ENCODE peak calls at places on chromosomes 16 and 17, in nine cellular contexts. D is nucleus accumbens; E is stimulated activated CD4-positive, alpha-beta T cell treated with anti-CD3 and anti-CD28 coated beads, Interleukin-1b, Interleukin-23, amount 100 ng/mL, for 1 hour; H is stimulated activated naive CD8-positive, alpha-beta T cell treated with anti-CD3 and anti-CD28 coated beads, Interleukin-15, Interleukin-2, amounts not matched to agents 100 U/mL and 50 U/mL, for 24 hours; P is activated CD4-positive, alpha-beta T cell treated with anti-CD3 and anti-CD28 coated beads, Interleukin-2, amount 50 U/mL, for 1 hour; V is GM18507; F is NCI-H1694 treated with DMSO at 0.1 percent for 48 hours; Q is activated gamma-delta T cell; U is T-cell. T is an unnamed sample.

GRCh38 chr17:73586921-73587680 is 57.1 kb downstream of the SDK2 start:
- DNase-seq in D (no peak), E (no peak), H (no peak), P (no peak), V (no peak), F (no peak), Q (no peak), U (no peak), T (no peak)

GRCh38 chr16:54285414-54286066 is 1.0 kb downstream of the IRX3 start:
- DNase-seq in D (no peak), E (no peak), H (no peak), P (no peak), V (no peak), F (no peak), Q (no peak), U (no peak), T (no peak)

GRCh38 chr16:6692874-6693273 is 639.8 kb upstream of the RBFOX1 start:
- DNase-seq in D (no peak), E (no peak), H (no peak), P (no peak), V (no peak), F (no peak), Q (no peak), U (no peak), T (no peak)

GRCh38 chr16:89489040-89489721 is 1.2 kb downstream of the ANKRD11 start:
- DNase-seq in D (peak), E (peak), H (peak), P (peak), V (no peak), F (peak), Q (peak), U (peak), T (peak)

GRCh38 chr17:50514936-50515702 is 6.9 kb downstream of the MYCBPAP start:
- DNase-seq in D (no peak), E (no peak), H (no peak), P (no peak), V (no peak), F (no peak), Q (no peak), U (no peak), T (no peak)

GRCh38 chr16:61555718-61556441 is 480.4 kb downstream of the CDH8 start:
- DNase-seq in D (no peak), E (no peak), H (no peak), P (no peak), V (no peak), F (no peak), Q (no peak), U (no peak), T (no peak)

GRCh38 chr17:21177854-21178600 is 35.9 kb downstream of the TMEM11 start:
- DNase-seq in D (no peak), E (no peak), H (no peak), P (no peak), V (no peak), F (no peak), Q (no peak), U (no peak), T (no peak)

GRCh38 chr16:505479-506245 is 21.9 kb upstream of the CAPN15 start:
- DNase-seq in D (peak), E (no peak), H (no peak), P (no peak), V (no peak), F (no peak), Q (no peak), U (no peak), T (no peak)

GRCh38 chr17:4940625-4941021 is 555 bp downstream of the RNF167 start:
- DNase-seq in D (no peak), E (no peak), H (peak), P (peak), V (no peak), F (no peak), Q (peak), U (no peak), T (peak)

GRCh38 chr16:47475786-47476185 is 14.7 kb downstream of the PHKB start:
- DNase-seq in D (no peak), E (no peak), H (no peak), P (no peak), V (no peak), F (no peak), Q (no peak), U (no peak), T (no peak)

GRCh38 chr17:49191917-49192741 is 18.2 kb downstream of the GNGT2 start:
- DNase-seq in D (peak), E (peak), H (peak), P (peak), V (no peak), F (peak), Q (peak), U (peak), T (peak)